ENCODE peak calls at places on chromosome 14, in four cellular contexts. K is substantia nigra, U is HEK293T, I is fibroblast of lung. M is an unnamed sample.

GRCh38 chr14:54567224-54567633 is 301 bp downstream of the SAMD4A start:
- DNase-seq in I (peak), K (no peak), U (peak), M (no peak)

GRCh38 chr14:72104011-72104613 is 171.9 kb downstream of the RGS6 start:
- DNase-seq in K (no peak), I (no peak), U (peak), M (no peak)

GRCh38 chr14:62289471-62289870 is 527.3 kb downstream of the SNAPC1 start:
- DNase-seq in K (no peak), I (peak), U (no peak), M (peak)

GRCh38 chr14:53845813-53846693 is 110.6 kb downstream of the BMP4 start:
- DNase-seq in U (no peak), K (no peak), I (no peak), M (peak)

GRCh38 chr14:35213869-35214387 is 78.3 kb upstream of the PSMA6 start:
- DNase-seq in I (peak), K (no peak), U (no peak), M (peak)

GRCh38 chr14:54920052-54920451 is 17.4 kb upstream of the GCH1 start:
- DNase-seq in U (no peak), K (no peak), I (no peak), M (no peak)

GRCh38 chr14:75279739-75280447 is 1.3 kb downstream of the FOS start:
- DNase-seq in U (no peak), I (peak), K (no peak), M (no peak)

GRCh38 chr14:75229923-75230792 is 48.5 kb upstream of the FOS start:
- DNase-seq in K (no peak), I (peak), U (peak), M (peak)

GRCh38 chr14:83556065-83556464 is 1973.9 kb upstream of the FLRT2 start:
- DNase-seq in I (peak), K (no peak), U (no peak), M (peak)

GRCh38 chr14:53850714-53851296 is 105.8 kb downstream of the BMP4 start:
- DNase-seq in U (no peak), K (no peak), I (peak), M (peak)

GRCh38 chr14:99119554-99119953 is 152.4 kb downstream of the BCL11B start:
- DNase-seq in U (no peak), I (no peak), K (no peak), M (no peak)

GRCh38 chr14:79074501-79074900 is 904.3 kb downstream of the NRXN3 start:
- DNase-seq in I (no peak), U (no peak), K (no peak), M (no peak)

GRCh38 chr14:23183076-23183475 is 384 bp downstream of the SLC7A8 start:
- DNase-seq in U (no peak), I (no peak), K (no peak), M (no peak)

GRCh38 chr14:64695071-64695470 is 9.2 kb upstream of the PLEKHG3 start:
- DNase-seq in I (no peak), K (no peak), U (no peak), M (no peak)

GRCh38 chr14:93085916-93086315 is 29.8 kb downstream of the ITPK1 start:
- DNase-seq in U (no peak), K (no peak), I (peak), M (no peak)

GRCh38 chr14:100580316-100581227 is 6.6 kb downstream of the BEGAIN start:
- DNase-seq in U (no peak), I (no peak), K (no peak), M (no peak)

GRCh38 chr14:69573841-69574265 is 818 bp downstream of the CCDC177 start:
- DNase-seq in K (no peak), I (no peak), U (no peak), M (no peak)

GRCh38 chr14:99546230-99546879 is 57.7 kb downstream of the CCDC85C start:
- DNase-seq in I (no peak), U (no peak), K (no peak), M (no peak)

GRCh38 chr14:26204954-26205479 is 392.8 kb downstream of the NOVA1 start:
- DNase-seq in I (peak), U (no peak), K (peak), M (no peak)

GRCh38 chr14:100212476-100213333 is 26.2 kb upstream of the YY1 start:
- DNase-seq in I (no peak), U (no peak), K (no peak), M (no peak)

GRCh38 chr14:74400328-74400727 is 25.7 kb downstream of the SYNDIG1L start:
- DNase-seq in U (no peak), K (no peak), I (no peak), M (no peak)

GRCh38 chr14:62694075-62694474 is 351.2 kb downstream of the KCNH5 start:
- DNase-seq in U (no peak), K (no peak), I (peak), M (peak)

GRCh38 chr14:105145381-105146180 is 23.0 kb downstream of the JAG2 start:
- DNase-seq in U (no peak), K (no peak), I (no peak), M (no peak)

GRCh38 chr14:91311284-91311662 is 66.8 kb upstream of the GPR68 start:
- DNase-seq in I (no peak), U (no peak), K (no peak), M (no peak)

GRCh38 chr14:85587152-85587697 is 57.3 kb downstream of the FLRT2 start:
- DNase-seq in U (no peak), K (no peak), I (peak), M (peak)

GRCh38 chr14:76848879-76849278 is 22.7 kb downstream of the LRRC74A start:
- DNase-seq in K (no peak), I (no peak), U (peak), M (no peak)

GRCh38 chr14:93033983-93034670 is 81.6 kb downstream of the ITPK1 start:
- DNase-seq in K (peak), I (no peak), U (peak), M (no peak)

GRCh38 chr14:104770851-104771272 is 17.9 kb downstream of the SIVA1 start:
- DNase-seq in K (no peak), U (no peak), I (no peak), M (no peak)

GRCh38 chr14:93716410-93717221 is 71.7 kb downstream of the PRIMA1 start:
- DNase-seq in U (no peak), I (no peak), K (no peak), M (no peak)

GRCh38 chr14:99930420-99931274 is 134.6 kb upstream of the EVL start:
- DNase-seq in K (no peak), U (no peak), I (peak), M (no peak)

GRCh38 chr14:58862421-58862820 is 224.7 kb downstream of the DACT1 start:
- DNase-seq in K (no peak), I (no peak), U (no peak), M (no peak)

GRCh38 chr14:74571901-74572828 is 39.9 kb downstream of the LTBP2 start:
- DNase-seq in I (peak), U (peak), K (no peak), M (peak)

GRCh38 chr14:71703477-71703876 is 228.8 kb upstream of the RGS6 start:
- DNase-seq in K (no peak), I (peak), U (no peak), M (no peak)

GRCh38 chr14:20668969-20669368 is 15.4 kb upstream of the RNASE4 start:
- DNase-seq in I (no peak), K (no peak), U (no peak), M (no peak)

GRCh38 chr14:49953196-49953595 is 60.3 kb downstream of the ARF6 start:
- DNase-seq in K (no peak), I (no peak), U (no peak), M (no peak)

GRCh38 chr14:33515441-33515840 is 435.4 kb downstream of the EGLN3 start:
- DNase-seq in I (peak), U (no peak), K (no peak), M (no peak)

GRCh38 chr14:95875831-95876768 is 532 bp upstream of the TUNAR start:
- DNase-seq in K (no peak), U (peak), I (no peak), M (no peak)

GRCh38 chr14:102922490-102923200 is at the start of gene AMN:
- DNase-seq in U (no peak), K (no peak), I (no peak), M (no peak)

GRCh38 chr14:69152181-69152943 is 557 bp downstream of the DCAF5 start:
- DNase-seq in K (no peak), U (peak), I (peak), M (no peak)

GRCh38 chr14:68628605-68629310 is 164.1 kb downstream of the ZFP36L1 start:
- DNase-seq in K (no peak), U (no peak), I (no peak), M (peak)

M was measured in foreskin keratinocyte.